ENCODE peak calls at places on chromosomes 7 and 10, in seven cellular contexts. H is endothelial cell of umbilical vein, J is transverse colon, D is esophagus squamous epithelium, E is heart left ventricle, R is ovary, B is uterus. U is an unnamed sample.

GRCh38 chr7:139714163-139714901 is 63.5 kb downstream of the HIPK2 start:
- DNase-seq in B (no peak), J (peak), R (no peak), D (peak), E (peak), H (no peak), U (peak)

GRCh38 chr7:2927592-2927991 is 83.5 kb upstream of the GNA12 start:
- DNase-seq in H (no peak), E (no peak), B (no peak), D (no peak), R (peak), J (no peak), U (peak)

GRCh38 chr7:26422761-26423160 is 131.1 kb downstream of the SNX10 start:
- DNase-seq in J (no peak), R (no peak), B (no peak), D (no peak), H (no peak), E (no peak), U (no peak)

GRCh38 chr10:624605-625334 is 64.7 kb downstream of the DIP2C start:
- DNase-seq in R (peak), E (peak), B (peak), J (peak), D (no peak), H (no peak), U (peak)

GRCh38 chr7:8126768-8127167 is 135.2 kb downstream of the ICA1 start:
- DNase-seq in B (no peak), H (no peak), D (no peak), J (no peak), E (no peak), R (no peak), U (no peak)

GRCh38 chr7:131111081-131111576 is 216.5 kb upstream of the MKLN1 start:
- DNase-seq in H (peak), E (no peak), D (no peak), B (no peak), J (peak), R (no peak), U (no peak)

GRCh38 chr10:119776536-119776935 is 50.7 kb downstream of the INPP5F start:
- DNase-seq in B (no peak), D (no peak), J (no peak), R (no peak), E (no peak), H (no peak), U (no peak)

GRCh38 chr7:27169658-27170493 is 4.2 kb downstream of the HOXA10 start:
- DNase-seq in E (peak), B (peak), H (no peak), R (peak), D (no peak), J (peak), U (no peak)

GRCh38 chr10:120539076-120539475 is 82.0 kb downstream of the PLPP4 start:
- DNase-seq in H (no peak), B (no peak), E (no peak), J (no peak), R (no peak), D (no peak), U (no peak)

GRCh38 chr7:28571405-28571804 is 159.1 kb downstream of the CREB5 start:
- DNase-seq in D (no peak), E (no peak), J (no peak), H (no peak), B (no peak), R (no peak), U (no peak)

GRCh38 chr7:43302211-43302711 is 189.8 kb downstream of the HECW1 start:
- DNase-seq in R (no peak), E (no peak), D (no peak), J (no peak), B (no peak), H (no peak), U (peak)

GRCh38 chr10:122054046-122055025 is 65.4 kb downstream of the TACC2 start:
- DNase-seq in H (peak), B (peak), D (no peak), J (peak), E (peak), R (peak), U (peak)

GRCh38 chr10:7484456-7485266 is 73.8 kb upstream of the SFMBT2 start:
- DNase-seq in J (peak), D (no peak), H (no peak), R (no peak), E (no peak), B (no peak), U (no peak)

GRCh38 chr10:125039354-125039769 is 97.4 kb downstream of the ZRANB1 start:
- DNase-seq in E (no peak), H (no peak), B (no peak), J (no peak), R (no peak), D (no peak), U (no peak)

GRCh38 chr7:113414636-113415035 is 296.3 kb upstream of the SMIM30 start:
- DNase-seq in R (no peak), D (no peak), B (no peak), J (no peak), H (no peak), E (no peak), U (no peak)

GRCh38 chr7:42254217-42254616 is 17.2 kb upstream of the GLI3 start:
- DNase-seq in J (no peak), H (no peak), B (no peak), D (no peak), E (no peak), R (no peak), U (no peak)

GRCh38 chr7:16114633-16115032 is 306.7 kb downstream of the CRPPA start:
- DNase-seq in D (no peak), H (peak), R (no peak), E (no peak), J (no peak), B (no peak), U (no peak)

GRCh38 chr10:92222603-92223275 is 68.1 kb downstream of the CPEB3 start:
- DNase-seq in J (no peak), E (no peak), B (no peak), R (no peak), D (no peak), H (peak), U (no peak)

GRCh38 chr10:121261665-121262064 is 336.6 kb downstream of the FGFR2 start:
- DNase-seq in R (no peak), E (no peak), D (no peak), H (no peak), J (no peak), B (no peak), U (no peak)

GRCh38 chr7:140170375-140170774 is 6.4 kb downstream of the KDM7A start:
- DNase-seq in B (no peak), H (no peak), D (no peak), E (no peak), R (no peak), J (no peak), U (no peak)

GRCh38 chr7:92783260-92783911 is 53.0 kb downstream of the CDK6 start:
- DNase-seq in H (no peak), D (no peak), B (no peak), E (no peak), R (no peak), J (no peak), U (no peak)

GRCh38 chr7:162583-163297 is 29.6 kb upstream of the FAM20C start:
- DNase-seq in H (no peak), R (no peak), J (no peak), E (peak), D (no peak), B (no peak), U (no peak)

GRCh38 chr7:127359011-127359410 is 33.5 kb downstream of the ZNF800 start:
- DNase-seq in J (no peak), R (no peak), B (no peak), H (no peak), E (no peak), D (no peak), U (no peak)

GRCh38 chr7:27551803-27552202 is 110.9 kb downstream of the HIBADH start:
- DNase-seq in H (no peak), D (no peak), E (no peak), J (no peak), B (no peak), R (no peak), U (no peak)

GRCh38 chr10:70974920-70975319 is 86.6 kb upstream of the PCBD1 start:
- DNase-seq in D (no peak), E (no peak), B (no peak), R (no peak), J (no peak), H (no peak), U (no peak)

GRCh38 chr10:66747451-66747850 is 178.4 kb upstream of the LRRTM3 start:
- DNase-seq in R (no peak), E (no peak), J (no peak), D (no peak), H (no peak), B (no peak), U (no peak)

GRCh38 chr7:150866932-150867564 is 14.7 kb downstream of the AOC1 start:
- DNase-seq in J (no peak), E (no peak), R (no peak), H (no peak), D (no peak), B (no peak), U (no peak)

GRCh38 chr10:18721067-18721466 is 61.8 kb downstream of the ARL5B start:
- DNase-seq in R (no peak), E (no peak), D (no peak), J (no peak), B (no peak), H (no peak), U (no peak)

GRCh38 chr10:132856869-132857524 is 71.0 kb upstream of the NKX6-2 start:
- DNase-seq in J (peak), D (no peak), E (no peak), H (no peak), R (no peak), B (peak), U (no peak)

GRCh38 chr7:133940368-133940767 is 186.8 kb upstream of the LRGUK start:
- DNase-seq in J (no peak), D (no peak), H (no peak), E (no peak), R (no peak), B (no peak), U (no peak)

GRCh38 chr7:30412810-30413504 is 65.6 kb downstream of the NOD1 start:
- DNase-seq in D (no peak), J (peak), B (no peak), R (no peak), H (peak), E (no peak), U (peak)

GRCh38 chr7:142637240-142637639 is 112.0 kb upstream of the PRSS1 start:
- DNase-seq in E (no peak), J (no peak), H (no peak), D (no peak), R (no peak), B (no peak), U (no peak)

GRCh38 chr7:94649313-94649924 is 6.5 kb downstream of the SGCE start:
- DNase-seq in E (no peak), B (no peak), D (no peak), H (no peak), R (no peak), J (no peak), U (no peak)

GRCh38 chr7:94650137-94650536 is 5.8 kb downstream of the SGCE start:
- DNase-seq in D (no peak), E (no peak), H (no peak), J (no peak), R (no peak), B (no peak), U (no peak)

GRCh38 chr7:94647295-94647694 is 8.6 kb downstream of the SGCE start:
- DNase-seq in R (no peak), J (no peak), B (no peak), D (no peak), H (no peak), E (no peak), U (no peak)

GRCh38 chr7:94648731-94649130 is 7.2 kb downstream of the SGCE start:
- DNase-seq in E (no peak), J (no peak), B (no peak), D (no peak), H (no peak), R (no peak), U (no peak)

DNA sequence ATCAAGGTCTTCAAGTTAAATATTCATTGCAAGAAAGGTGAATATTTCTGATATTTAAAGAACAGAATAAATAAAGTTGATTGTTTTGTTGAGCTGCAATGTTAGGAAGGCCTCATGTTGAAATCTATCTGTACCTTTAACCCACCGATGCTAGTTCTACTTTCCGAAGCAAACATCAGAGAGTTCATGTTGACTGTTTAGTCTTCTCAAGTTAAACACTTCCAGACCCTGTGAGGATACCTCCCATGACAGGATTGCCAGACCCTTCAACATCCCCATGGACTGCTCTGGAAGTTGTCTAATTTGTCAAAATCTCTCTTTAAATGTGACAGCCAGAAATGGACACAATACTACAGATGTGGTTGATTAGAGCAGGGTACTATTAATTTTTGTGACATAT is 5.3 kb downstream of the SGCE start:
- DNase-seq in B (no peak), J (no peak), D (no peak), H (no peak), E (no peak), R (no peak), U (no peak)
- H3K27ac ChIP-seq in B (no peak), J (no peak), D (no peak), H (no peak), E (no peak), R (no peak), U (peak)

GRCh38 chr10:80196950-80197315 is 8.4 kb downstream of the ANXA11 start:
- DNase-seq in H (no peak), R (no peak), B (no peak), D (no peak), J (no peak), E (no peak), U (no peak)

GRCh38 chr10:80194373-80195045 is 10.8 kb downstream of the ANXA11 start:
- DNase-seq in H (no peak), D (no peak), B (no peak), R (no peak), J (no peak), E (no peak), U (no peak)

GRCh38 chr10:80197972-80198591 is 7.3 kb downstream of the ANXA11 start:
- DNase-seq in E (no peak), H (no peak), R (no peak), D (no peak), J (no peak), B (no peak), U (no peak)

GRCh38 chr10:80195046-80195574 is 10.2 kb downstream of the ANXA11 start:
- DNase-seq in B (no peak), D (no peak), R (no peak), J (no peak), H (no peak), E (no peak), U (no peak)

DNA sequence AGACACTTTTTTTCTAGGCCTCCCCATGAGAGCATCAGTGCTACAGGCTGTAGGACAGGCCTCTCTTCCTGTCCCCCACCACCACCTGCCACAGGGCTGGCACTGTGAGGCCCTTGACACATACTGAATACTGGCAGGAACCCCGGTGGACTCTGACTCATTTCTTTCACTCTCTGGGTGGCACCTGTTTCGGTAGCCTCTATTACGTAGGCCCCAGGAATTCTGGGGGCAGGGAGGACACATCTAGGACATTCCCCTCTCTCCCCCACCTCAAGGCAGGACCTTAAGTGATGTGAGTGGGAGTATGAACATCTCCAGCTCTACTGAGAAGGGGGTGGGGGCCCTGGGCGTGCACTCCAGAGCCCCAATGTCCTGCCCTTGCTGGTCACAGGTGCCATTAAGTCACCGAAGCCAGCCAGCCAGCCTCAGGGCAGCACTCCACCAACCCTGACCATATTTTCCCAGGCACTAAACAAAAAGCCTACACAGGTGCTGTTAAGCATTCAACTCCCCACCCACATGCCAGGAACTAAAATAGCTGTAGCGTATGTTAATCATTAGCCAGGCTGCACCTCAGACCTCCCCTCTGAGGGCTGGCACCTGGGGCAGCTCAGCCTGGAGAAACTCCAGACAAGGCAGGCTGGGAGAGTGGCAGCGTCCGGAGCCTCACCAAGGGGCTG is 8.9 kb downstream of the ANXA11 start:
- DNase-seq in R (no peak), D (no peak), H (peak), J (peak), B (no peak), E (peak), U (no peak)
- TF ChIP-seq POLR2A in R (no peak), D (no peak), H (no peak), J (peak), B (no peak), E (no peak), U (no peak)

GRCh38 chr10:75186310-75186709 is 24.3 kb upstream of the VDAC2 start:
- DNase-seq in E (no peak), D (no peak), R (no peak), B (no peak), H (no peak), J (no peak), U (no peak)
- H3K4me3 ChIP-seq in E (no peak), D (no peak), R (no peak), B (no peak), H (no peak), J (no peak), U (no peak)

DNA sequence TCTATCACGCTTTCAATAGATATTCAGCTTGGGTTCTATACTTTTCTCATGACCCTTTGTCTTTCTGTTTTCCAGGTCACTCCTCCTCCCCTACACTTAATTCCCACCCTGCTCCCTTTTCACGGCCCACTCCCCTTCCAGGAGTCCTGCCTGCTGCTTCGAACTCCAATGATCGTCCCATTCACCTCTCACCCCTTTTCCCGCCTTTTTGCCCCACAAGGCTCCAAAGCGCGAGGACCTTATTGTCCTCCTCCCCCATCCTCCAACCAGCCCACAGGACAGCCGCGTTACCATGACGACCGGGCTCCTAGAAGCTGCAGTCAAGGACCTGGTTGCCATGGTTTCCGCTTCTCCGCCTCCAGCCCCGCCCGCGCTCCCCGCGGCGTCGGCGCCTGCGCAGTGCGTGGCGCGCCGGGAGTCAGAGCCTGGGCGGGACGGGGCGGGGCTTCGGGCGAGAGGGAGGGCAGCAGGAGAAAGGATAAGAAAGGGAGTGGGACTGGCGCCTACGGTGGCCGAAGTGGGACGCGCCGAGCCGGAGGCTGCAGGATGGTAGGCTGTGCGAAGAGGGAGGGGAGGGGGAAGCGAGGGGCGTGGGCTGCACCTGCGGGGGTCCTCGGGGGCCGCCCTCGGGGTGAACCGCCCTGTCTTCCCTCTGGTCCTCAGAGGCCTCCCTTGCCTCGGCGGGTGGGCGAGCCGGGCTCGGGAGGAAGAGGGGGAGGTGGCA is at the start of gene AP1S1:
- DNase-seq in H (peak), B (peak), R (peak), E (peak), J (peak), D (peak), U (peak)
- H3K27ac ChIP-seq in H (no peak), B (peak), R (no peak), E (peak), J (peak), D (peak), U (no peak)

U was measured in adrenal gland.